ENCODE peak calls at places on chromosomes 1 and 21, in nine cellular contexts. K, L, M, Q, S, Z, O, N and U are unnamed samples.

GRCh38 chr1:63739452-63739851 is 34.4 kb upstream of the ROR1 start:
- DNase-seq in O (no peak), M (no peak), S (no peak), K (no peak), N (no peak), L (no peak), Q (no peak), Z (no peak), U (no peak)

GRCh38 chr1:58201492-58202106 is 344.9 kb downstream of the OMA1 start:
- DNase-seq in O (no peak), Z (no peak), N (no peak), Q (no peak), K (no peak), S (no peak), M (no peak), L (no peak), U (no peak)

GRCh38 chr1:203492486-203493130 is 1.3 kb upstream of the OPTC start:
- DNase-seq in K (no peak), N (no peak), S (no peak), O (no peak), M (no peak), Z (no peak), Q (no peak), L (no peak), U (no peak)

GRCh38 chr1:20141001-20141400 is 1.9 kb downstream of the PLA2G2F start:
- DNase-seq in L (no peak), K (no peak), Z (no peak), O (no peak), N (no peak), M (no peak), Q (no peak), S (no peak), U (no peak)

GRCh38 chr1:112998592-112999235 is 42.7 kb upstream of the SLC16A1 start:
- DNase-seq in M (peak; percentile 82), L (no peak), K (no peak), S (no peak), O (no peak), Q (no peak), N (no peak), Z (peak; percentile 21), U (peak; percentile 80)

GRCh38 chr1:232123775-232124659 is 497.4 kb downstream of the DISC1 start:
- DNase-seq in Z (no peak), S (no peak), O (no peak), Q (no peak), N (no peak), L (no peak), K (peak; percentile 76), M (peak; percentile 45), U (peak; percentile 25)

GRCh38 chr1:62285440-62285839 is 33.8 kb downstream of the KANK4 start:
- DNase-seq in Q (no peak), Z (no peak), O (peak; percentile 58), M (no peak), S (no peak), N (no peak), L (peak; percentile 20), K (no peak), U (no peak)

GRCh38 chr1:211335507-211336157 is 9.0 kb downstream of the TRAF5 start:
- DNase-seq in K (no peak), O (peak; percentile 62), S (no peak), N (no peak), Q (no peak), M (no peak), L (no peak), Z (no peak), U (no peak)

GRCh38 chr1:33280091-33280661 is 23.9 kb downstream of the ZNF362 start:
- DNase-seq in Q (peak; percentile 57), S (no peak), L (no peak), K (no peak), O (no peak), Z (no peak), M (no peak), N (no peak), U (no peak)

DNA sequence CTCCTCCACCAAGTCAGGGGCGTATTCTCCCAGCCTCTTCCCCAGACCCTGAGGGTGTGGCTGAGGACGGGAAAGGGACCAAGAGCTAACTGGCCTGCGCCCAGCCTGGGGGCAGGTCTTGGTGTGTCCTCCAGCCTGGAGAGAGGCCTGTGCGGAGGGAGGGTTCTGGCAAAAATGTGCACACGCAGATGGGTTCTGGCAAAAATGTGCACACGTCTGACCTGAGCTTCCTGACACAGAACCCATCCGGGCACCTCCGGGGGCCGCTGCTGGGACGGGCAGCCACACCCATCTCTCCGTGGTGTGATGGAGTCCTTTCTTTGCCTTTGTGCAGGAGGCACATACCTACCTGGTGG is 23.1 kb upstream of the PKP1 start:
- DNase-seq in Z (peak; percentile 16), Q (no peak), L (peak; percentile 20), M (no peak), S (no peak), N (no peak), O (no peak), K (no peak), U (no peak)
- H3K4me3 ChIP-seq in Z (no peak overlapping the region), Q (no peak overlapping the region), L (peak overlapping the region; percentile 39), M (no peak overlapping the region), S (no peak overlapping the region), N (no peak overlapping the region), O (peak overlapping the region; percentile 17), K (no peak overlapping the region), U (no peak overlapping the region)

DNA sequence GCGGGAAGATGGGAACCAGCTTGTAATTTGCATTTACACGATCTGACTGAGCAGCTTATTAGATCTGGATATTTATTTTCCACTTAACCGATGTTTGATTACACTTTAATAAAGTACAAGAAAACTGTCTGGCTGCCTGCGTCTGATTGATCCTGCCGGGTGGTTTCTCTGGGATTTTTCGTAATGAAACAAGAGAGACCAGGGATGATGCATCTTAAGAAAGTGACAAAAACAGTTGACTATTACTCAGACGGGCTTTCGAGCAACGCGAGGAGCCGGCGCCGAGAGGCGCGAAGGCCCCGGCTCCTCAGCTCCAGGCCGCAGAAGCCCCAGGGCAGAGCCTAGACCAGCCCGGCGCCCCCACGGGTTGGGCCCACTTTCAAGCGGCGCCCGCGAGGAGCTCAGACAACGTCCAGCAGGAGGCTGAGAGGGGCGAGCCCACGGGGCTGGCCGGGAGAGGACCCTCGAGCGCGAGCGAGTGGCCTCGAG is 118.1 kb upstream of the BARHL2 start:
- DNase-seq in N (no peak), M (no peak), Q (no peak), L (no peak), O (no peak), Z (no peak), S (no peak), K (no peak), U (no peak)
- H3K27me3 ChIP-seq in N (peaks cover 67% of the 10 kb centered on the region), M (peaks cover 42% of the 10 kb centered on the region), Q (peaks cover 71% of the 10 kb centered on the region), L (no peaks in the 10 kb centered on the region), O (peaks cover 48% of the 10 kb centered on the region), Z (no peaks in the 10 kb centered on the region), S (no peaks in the 10 kb centered on the region), K (no peaks in the 10 kb centered on the region), U (peaks cover 66% of the 10 kb centered on the region)

GRCh38 chr1:161196521-161197451 is 2.1 kb downstream of the ADAMTS4 start:
- DNase-seq in N (no peak), O (no peak), Z (peak; percentile 88), S (no peak), Q (no peak), M (peak; percentile 48), L (no peak), K (no peak), U (peak; percentile 53)

GRCh38 chr1:161196111-161196510 is 2.7 kb downstream of the ADAMTS4 start:
- DNase-seq in S (no peak), K (no peak), Z (no peak), O (no peak), M (no peak), L (no peak), N (no peak), Q (no peak), U (no peak)

GRCh38 chr1:161198877-161199431 is at the start of gene ADAMTS4:
- DNase-seq in Z (peak; percentile 43), S (no peak), L (peak; percentile 43), M (peak; percentile 42), O (peak; percentile 52), Q (no peak), N (no peak), K (no peak), U (peak; percentile 54)

GRCh38 chr1:161198206-161198876 is 513 bp downstream of the ADAMTS4 start:
- DNase-seq in S (no peak), Z (peak; percentile 71), L (peak; percentile 40), N (no peak), O (no peak), K (no peak), M (no peak), Q (no peak), U (no peak)

GRCh38 chr1:161197560-161198205 is 1.2 kb downstream of the ADAMTS4 start:
- DNase-seq in M (no peak), S (no peak), Z (no peak), N (no peak), O (no peak), K (no peak), Q (no peak), L (no peak), U (no peak)
- H3K4me3 ChIP-seq in M (peak overlapping the region; percentile 55), S (peak overlapping the region; percentile 34), Z (peak overlapping the region; percentile 57), N (no peak overlapping the region), O (peak overlapping the region; percentile 24), K (no peak overlapping the region), Q (peak overlapping the region; percentile 37), L (peak overlapping the region; percentile 69), U (peak overlapping the region; percentile 55)

DNA sequence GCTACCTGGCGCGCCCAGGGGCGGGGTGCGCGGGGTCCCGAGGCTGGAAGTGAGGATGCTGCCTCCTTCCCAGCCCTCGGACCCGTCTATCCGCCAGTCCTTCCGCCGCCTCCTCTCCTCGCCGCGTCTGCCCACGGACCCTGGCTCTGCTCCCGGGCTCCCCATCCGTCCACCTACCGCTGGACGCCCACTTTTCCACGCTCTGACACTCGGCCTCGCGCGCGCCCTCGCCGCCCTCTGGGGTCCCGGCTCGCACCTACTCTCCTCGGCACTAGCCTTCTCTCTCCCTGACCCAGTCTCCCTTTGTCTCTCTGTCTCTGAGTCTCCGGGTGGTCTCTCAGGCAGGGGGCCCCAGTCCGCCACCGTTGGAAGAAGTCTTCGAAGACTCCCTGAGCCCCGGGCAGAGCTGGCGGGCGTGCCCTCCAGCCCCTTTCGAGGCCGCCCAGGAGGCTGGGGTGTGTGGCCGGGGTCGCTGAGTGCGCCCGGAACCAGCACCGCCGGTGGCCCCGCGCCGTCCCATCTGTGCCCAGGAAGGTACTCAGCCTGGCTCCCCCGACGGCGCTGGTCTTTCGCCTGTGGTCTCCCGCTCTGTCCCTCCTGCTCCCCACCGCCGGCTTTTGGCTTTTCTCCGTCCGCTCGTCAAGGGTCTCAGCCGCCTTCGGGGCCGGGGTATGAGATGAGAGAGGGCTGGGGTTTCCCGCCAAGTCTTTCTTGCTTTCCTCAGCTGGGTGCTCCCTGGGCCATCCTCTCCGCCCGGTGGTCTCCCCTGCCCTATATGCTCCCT is 610 bp downstream of the DRAXIN start:
- DNase-seq in M (no peak), K (no peak), O (no peak), Q (no peak), L (no peak), N (no peak), Z (no peak), S (no peak), U (no peak)
- H3K27me3 ChIP-seq in M (peaks cover 40% of the 10 kb centered on the region), K (peaks cover 59% of the 10 kb centered on the region), O (peaks cover 40% of the 10 kb centered on the region), Q (peaks cover 56% of the 10 kb centered on the region), L (peaks cover 6% of the 10 kb centered on the region), N (peaks cover 12% of the 10 kb centered on the region), Z (peaks cover 14% of the 10 kb centered on the region), S (no peaks in the 10 kb centered on the region), U (peaks cover 48% of the 10 kb centered on the region)

GRCh38 chr21:45405819-45406762 is 1.1 kb downstream of the COL18A1 start:
- DNase-seq in N (no peak), K (no peak), M (peak; percentile 68), Z (peak; percentile 65), O (no peak), L (no peak), Q (no peak), S (no peak), U (no peak)
- H3K4me3 ChIP-seq in N (no peak overlapping the region), K (peak overlapping the region; percentile 58), M (peak overlapping the region; percentile 57), Z (peak overlapping the region; percentile 77), O (peak overlapping the region; percentile 43), L (peak overlapping the region; percentile 91), Q (peak overlapping the region; percentile 52), S (peak overlapping the region; percentile 38), U (peak overlapping the region; percentile 64)